ENCODE peak calls at places on chromosomes 7 and 10, in five cellular contexts. One of them, this sample, is unnamed.

GRCh38 chr10:128060341-128060851 is 65.8 kb downstream of the MKI67 start:
- DNase-seq in stromal cell of bone marrow: no peak
- DNase-seq in NAMALWA: no peak
- DNase-seq in posterior cingulate gyrus: no peak
- DNase-seq in HCT116: no peak
- DNase-seq in this sample: no peak

GRCh38 chr7:68414631-68415425 is 1183.4 kb upstream of the AUTS2 start:
- DNase-seq in posterior cingulate gyrus: no peak
- DNase-seq in HCT116: no peak
- DNase-seq in stromal cell of bone marrow: no peak
- DNase-seq in NAMALWA: peak; percentile 74
- DNase-seq in this sample: no peak

GRCh38 chr10:70920519-70920918 is 32.2 kb upstream of the PCBD1 start:
- DNase-seq in HCT116: no peak
- DNase-seq in stromal cell of bone marrow: no peak
- DNase-seq in posterior cingulate gyrus: no peak
- DNase-seq in NAMALWA: no peak
- DNase-seq in this sample: no peak

GRCh38 chr7:2313450-2314208 is 612 bp downstream of the SNX8 start:
- DNase-seq in NAMALWA: peak; percentile 54
- DNase-seq in HCT116: no peak
- DNase-seq in posterior cingulate gyrus: peak; percentile 18
- DNase-seq in stromal cell of bone marrow: no peak
- DNase-seq in this sample: peak; percentile 41

GRCh38 chr7:138491612-138492386 is 31.7 kb downstream of the TRIM24 start:
- DNase-seq in NAMALWA: no peak
- DNase-seq in stromal cell of bone marrow: no peak
- DNase-seq in posterior cingulate gyrus: no peak
- DNase-seq in HCT116: no peak
- DNase-seq in this sample: no peak

GRCh38 chr7:3194501-3195141 is 106.4 kb upstream of the SDK1 start:
- DNase-seq in stromal cell of bone marrow: no peak
- DNase-seq in NAMALWA: peak; percentile 25
- DNase-seq in HCT116: no peak
- DNase-seq in posterior cingulate gyrus: no peak
- DNase-seq in this sample: no peak

GRCh38 chr10:125094826-125095225 is 65.5 kb downstream of the CTBP2 start:
- DNase-seq in posterior cingulate gyrus: no peak
- DNase-seq in NAMALWA: no peak
- DNase-seq in stromal cell of bone marrow: no peak
- DNase-seq in HCT116: no peak
- DNase-seq in this sample: no peak

GRCh38 chr10:97072851-97073665 is 112.7 kb downstream of the SLIT1 start:
- DNase-seq in NAMALWA: peak; percentile 88
- DNase-seq in HCT116: peak; percentile 56
- DNase-seq in stromal cell of bone marrow: peak; percentile 64
- DNase-seq in posterior cingulate gyrus: peak; percentile 95
- DNase-seq in this sample: peak; percentile 82

GRCh38 chr7:150962743-150963399 is 15.2 kb downstream of the KCNH2 start:
- DNase-seq in NAMALWA: peak; percentile 78
- DNase-seq in stromal cell of bone marrow: no peak
- DNase-seq in HCT116: no peak
- DNase-seq in posterior cingulate gyrus: peak; percentile 66
- DNase-seq in this sample: peak; percentile 87

GRCh38 chr7:49563693-49564378 is 209.6 kb upstream of the VWC2 start:
- DNase-seq in posterior cingulate gyrus: no peak
- DNase-seq in NAMALWA: no peak
- DNase-seq in stromal cell of bone marrow: no peak
- DNase-seq in HCT116: no peak
- DNase-seq in this sample: no peak

GRCh38 chr10:103912759-103913158 is 5.2 kb downstream of the STN1 start:
- DNase-seq in HCT116: no peak
- DNase-seq in posterior cingulate gyrus: no peak
- DNase-seq in NAMALWA: no peak
- DNase-seq in stromal cell of bone marrow: no peak
- DNase-seq in this sample: no peak

GRCh38 chr7:86911703-86912102 is 147.8 kb downstream of the ELAPOR2 start:
- DNase-seq in HCT116: no peak
- DNase-seq in stromal cell of bone marrow: no peak
- DNase-seq in NAMALWA: peak; percentile 45
- DNase-seq in posterior cingulate gyrus: no peak
- DNase-seq in this sample: no peak

GRCh38 chr10:130480491-130480890 is 344.3 kb downstream of the GLRX3 start:
- DNase-seq in posterior cingulate gyrus: no peak
- DNase-seq in NAMALWA: no peak
- DNase-seq in stromal cell of bone marrow: no peak
- DNase-seq in HCT116: no peak
- DNase-seq in this sample: no peak

GRCh38 chr7:11775401-11775800 is 56.6 kb downstream of the THSD7A start:
- DNase-seq in posterior cingulate gyrus: no peak
- DNase-seq in stromal cell of bone marrow: no peak
- DNase-seq in NAMALWA: no peak
- DNase-seq in HCT116: no peak
- DNase-seq in this sample: no peak

GRCh38 chr7:77313086-77313485 is 103.1 kb downstream of the GSAP start:
- DNase-seq in HCT116: no peak
- DNase-seq in NAMALWA: no peak
- DNase-seq in posterior cingulate gyrus: no peak
- DNase-seq in stromal cell of bone marrow: no peak
- DNase-seq in this sample: no peak

GRCh38 chr7:120916116-120916515 is 34.5 kb upstream of the ING3 start:
- DNase-seq in stromal cell of bone marrow: no peak
- DNase-seq in HCT116: no peak
- DNase-seq in posterior cingulate gyrus: no peak
- DNase-seq in NAMALWA: no peak
- DNase-seq in this sample: no peak

GRCh38 chr10:101260764-101261341 is 31.6 kb upstream of the LBX1 start:
- DNase-seq in NAMALWA: no peak
- DNase-seq in posterior cingulate gyrus: no peak
- DNase-seq in stromal cell of bone marrow: no peak
- DNase-seq in HCT116: no peak
- DNase-seq in this sample: no peak

GRCh38 chr10:79244841-79245504 is 102.3 kb upstream of the PPIF start:
- DNase-seq in stromal cell of bone marrow: no peak
- DNase-seq in NAMALWA: peak; percentile 47
- DNase-seq in HCT116: no peak
- DNase-seq in posterior cingulate gyrus: no peak
- DNase-seq in this sample: no peak

GRCh38 chr10:130784326-130784725 is 527.2 kb downstream of the TCERG1L start:
- DNase-seq in NAMALWA: no peak
- DNase-seq in stromal cell of bone marrow: no peak
- DNase-seq in HCT116: no peak
- DNase-seq in posterior cingulate gyrus: no peak
- DNase-seq in this sample: no peak

GRCh38 chr10:28678687-28679457 is 1.6 kb downstream of the BAMBI start:
- DNase-seq in stromal cell of bone marrow: no peak
- DNase-seq in NAMALWA: peak; percentile 30
- DNase-seq in posterior cingulate gyrus: no peak
- DNase-seq in HCT116: no peak
- DNase-seq in this sample: no peak

GRCh38 chr10:45091968-45092367 is 91.2 kb downstream of the ZNF22 start:
- DNase-seq in posterior cingulate gyrus: peak; percentile 19
- DNase-seq in NAMALWA: no peak
- DNase-seq in stromal cell of bone marrow: no peak
- DNase-seq in HCT116: no peak
- DNase-seq in this sample: peak; percentile 46

GRCh38 chr10:62635127-62635526 is 169.4 kb upstream of the ADO start:
- DNase-seq in posterior cingulate gyrus: no peak
- DNase-seq in stromal cell of bone marrow: no peak
- DNase-seq in NAMALWA: no peak
- DNase-seq in HCT116: no peak
- DNase-seq in this sample: no peak

GRCh38 chr10:125076891-125077643 is 83.3 kb downstream of the CTBP2 start:
- DNase-seq in posterior cingulate gyrus: no peak
- DNase-seq in stromal cell of bone marrow: no peak
- DNase-seq in HCT116: no peak
- DNase-seq in NAMALWA: no peak
- DNase-seq in this sample: no peak

GRCh38 chr7:104207348-104207730 is 474 bp downstream of the ORC5 start:
- DNase-seq in HCT116: no peak
- DNase-seq in posterior cingulate gyrus: no peak
- DNase-seq in NAMALWA: peak; percentile 57
- DNase-seq in stromal cell of bone marrow: no peak
- DNase-seq in this sample: peak; percentile 5

GRCh38 chr7:66227808-66228207 is 22.7 kb downstream of the TPST1 start:
- DNase-seq in stromal cell of bone marrow: no peak
- DNase-seq in posterior cingulate gyrus: no peak
- DNase-seq in HCT116: no peak
- DNase-seq in NAMALWA: no peak
- DNase-seq in this sample: no peak

GRCh38 chr7:90816511-90817142 is 220.5 kb downstream of the CDK14 start:
- DNase-seq in posterior cingulate gyrus: no peak
- DNase-seq in NAMALWA: no peak
- DNase-seq in HCT116: peak; percentile 64
- DNase-seq in stromal cell of bone marrow: peak; percentile 93
- DNase-seq in this sample: peak; percentile 10

GRCh38 chr7:1056006-1056784 is 11.8 kb downstream of the GPR146 start:
- DNase-seq in HCT116: no peak
- DNase-seq in posterior cingulate gyrus: no peak
- DNase-seq in NAMALWA: peak; percentile 55
- DNase-seq in stromal cell of bone marrow: no peak
- DNase-seq in this sample: no peak

GRCh38 chr10:11875499-11876281 is 52.5 kb downstream of the PROSER2 start:
- DNase-seq in posterior cingulate gyrus: no peak
- DNase-seq in stromal cell of bone marrow: peak; percentile 77
- DNase-seq in NAMALWA: no peak
- DNase-seq in HCT116: peak; percentile 88
- DNase-seq in this sample: peak; percentile 84

GRCh38 chr7:95357623-95358022 is 33.3 kb upstream of the PON1 start:
- DNase-seq in HCT116: no peak
- DNase-seq in stromal cell of bone marrow: no peak
- DNase-seq in posterior cingulate gyrus: no peak
- DNase-seq in NAMALWA: no peak
- DNase-seq in this sample: no peak

GRCh38 chr7:70599446-70600190 is 532.3 kb upstream of the GALNT17 start:
- DNase-seq in NAMALWA: no peak
- DNase-seq in posterior cingulate gyrus: no peak
- DNase-seq in HCT116: no peak
- DNase-seq in stromal cell of bone marrow: no peak
- DNase-seq in this sample: no peak

This sample was measured in cerebellum.